ENCODE peak calls at places on chromosomes 11 and 22, in seven cellular contexts. M is neural progenitor cell, L is IMR-90, N is heart left ventricle, F is OCI-LY7, J is heart right ventricle, S is cardiac muscle cell. D is an unnamed sample. For H3K9me3 and H3K36me3, the result is how much of the 10 kb centered on the place peaks cover.

GRCh38 chr11:83037877-83038276 is 33.8 kb downstream of the RAB30 start:
- DNase-seq in L (no peak), M (no peak), F (no peak), N (no peak), J (no peak), S (no peak), D (no peak)

GRCh38 chr22:20315337-20316216 is 4.3 kb downstream of the DGCR6L start:
- DNase-seq in F (no peak), M (peak), N (no peak), J (no peak), L (no peak), S (no peak), D (no peak)

GRCh38 chr11:119861160-119861559 is 132.2 kb upstream of the NECTIN1 start:
- DNase-seq in N (no peak), J (no peak), L (no peak), F (no peak), S (no peak), M (no peak), D (no peak)

GRCh38 chr22:46356496-46357185 is 21.1 kb downstream of the TRMU start:
- DNase-seq in S (no peak), N (peak), J (no peak), F (no peak), L (no peak), M (no peak), D (peak)

GRCh38 chr11:47078751-47079524 is 97.7 kb downstream of the ARFGAP2 start:
- DNase-seq in M (no peak), N (no peak), S (no peak), F (no peak), J (no peak), L (peak), D (no peak)

GRCh38 chr22:42990131-42990838 is 24.7 kb downstream of the PACSIN2 start:
- DNase-seq in M (peak), L (peak), J (no peak), F (no peak), N (no peak), S (no peak), D (peak)

GRCh38 chr22:20249797-20250354 is 18.2 kb downstream of the RTN4R start:
- DNase-seq in M (no peak), S (no peak), N (peak), F (no peak), L (peak), J (no peak), D (peak)

GRCh38 chr22:47288640-47289039 is 526.2 kb downstream of the TBC1D22A start:
- DNase-seq in N (no peak), J (no peak), M (no peak), F (no peak), S (no peak), L (no peak), D (no peak)

GRCh38 chr11:43358308-43358669 is 431 bp upstream of the TTC17 start:
- DNase-seq in N (no peak), F (peak), J (no peak), S (peak), M (no peak), L (no peak), D (no peak)

DNA sequence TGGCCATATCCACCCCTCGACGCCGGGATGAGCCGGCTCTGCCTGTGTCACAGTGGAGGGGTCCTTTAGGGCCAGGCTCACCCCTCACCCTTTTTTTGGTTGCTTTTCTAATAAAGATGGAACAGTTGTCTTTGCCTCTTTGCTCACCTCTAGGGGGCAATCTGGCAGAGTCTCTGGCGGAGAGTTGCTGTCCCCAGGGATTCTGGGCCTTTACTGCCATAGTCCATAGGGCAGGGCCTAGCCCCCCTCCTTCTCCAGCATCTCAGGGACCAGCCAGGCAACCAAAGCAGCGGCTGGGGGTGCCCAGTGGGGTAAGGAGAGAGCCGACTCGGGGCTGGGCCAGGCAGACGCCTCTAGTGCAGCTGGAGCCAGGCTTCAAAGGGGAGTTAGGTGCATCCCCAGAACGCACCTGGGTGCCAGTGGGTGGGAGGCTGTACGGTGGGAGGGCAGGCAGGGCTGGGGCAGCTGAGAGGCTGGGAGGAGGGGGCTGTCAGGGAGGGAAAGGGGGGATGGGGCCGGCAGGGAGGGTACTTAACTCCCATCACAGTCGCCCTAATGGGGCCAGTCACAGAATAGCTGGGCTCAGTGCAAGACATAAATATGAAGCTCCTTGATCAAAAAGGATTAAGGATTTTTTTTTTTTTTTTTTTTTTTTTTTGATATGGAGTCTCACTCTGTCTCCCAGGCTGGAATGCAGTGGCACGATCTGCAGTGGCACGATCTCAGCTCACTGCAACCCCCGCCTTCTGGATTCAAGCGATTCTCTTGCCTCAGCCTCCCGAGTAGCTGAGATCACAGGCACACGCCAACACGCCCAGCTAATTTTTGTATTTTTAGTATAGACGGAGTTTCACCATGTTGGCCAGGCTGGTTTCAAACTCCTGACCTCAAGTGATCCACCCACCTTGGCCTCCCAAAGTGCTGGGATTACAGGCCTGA is 2.5 kb upstream of the SUSD2 start:
- DNase-seq in F (peak), N (no peak), S (no peak), M (peak), J (no peak), L (no peak), D (no peak)
- TF ChIP-seq CTCF in F (peak), N (peak), S (peak), M (peak), J (no peak), L (peak), D (no peak)

GRCh38 chr11:96878299-96879051 is 488.7 kb downstream of the JRKL start:
- DNase-seq in S (no peak), J (no peak), L (no peak), N (no peak), M (no peak), F (no peak), D (no peak)

GRCh38 chr11:96875772-96876171 is 486.0 kb downstream of the JRKL start:
- DNase-seq in S (no peak), F (no peak), N (no peak), J (no peak), L (no peak), M (no peak), D (no peak)
- H3K9me3 ChIP-seq in S (under half), F (under half), N (under half), J (under half), L (under half), M (under half), D (under half)

GRCh38 chr11:201936-202335 is 5.3 kb downstream of the BET1L start:
- DNase-seq in F (no peak), S (no peak), J (no peak), L (no peak), N (no peak), M (no peak), D (no peak)

GRCh38 chr11:203945-204586 is 3.1 kb downstream of the BET1L start:
- DNase-seq in F (no peak), M (no peak), J (no peak), S (no peak), L (no peak), N (no peak), D (no peak)

GRCh38 chr11:200224-201003 is 6.8 kb downstream of the BET1L start:
- DNase-seq in L (no peak), S (no peak), F (no peak), N (no peak), J (no peak), M (no peak), D (no peak)

GRCh38 chr11:203056-203944 is 3.9 kb downstream of the BET1L start:
- DNase-seq in M (no peak), N (no peak), L (no peak), S (no peak), J (no peak), F (no peak), D (no peak)

DNA sequence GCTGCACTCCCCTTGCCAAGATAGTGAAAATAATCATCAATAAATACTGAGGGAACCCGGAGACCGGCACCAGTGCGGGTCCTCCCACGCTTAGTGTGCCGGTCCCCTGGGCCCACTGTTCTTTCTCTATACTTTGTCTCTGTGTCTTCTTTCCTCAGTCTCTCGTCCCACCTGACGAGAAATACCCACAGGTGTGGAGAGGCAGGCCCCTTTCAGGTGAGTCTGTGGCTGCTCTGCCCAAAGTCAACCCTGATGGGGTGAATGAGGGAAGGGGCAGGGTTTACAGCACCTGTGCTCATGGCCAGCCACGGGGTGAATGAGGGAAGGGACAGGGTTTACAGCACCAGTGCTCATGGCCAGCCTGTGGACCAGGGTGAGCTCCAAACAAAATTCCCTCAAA is 4.7 kb downstream of the BET1L start:
- DNase-seq in F (no peak), S (no peak), J (no peak), N (no peak), L (no peak), M (no peak), D (no peak)
- H3K36me3 ChIP-seq in F (under half), S (under half), J (under half), N (under half), L (under half), M (under half), D (under half)

GRCh38 chr11:62324738-62325556 is 12.3 kb upstream of the ASRGL1 start:
- DNase-seq in N (no peak), M (peak), F (peak), J (peak), L (peak), S (peak), D (no peak)
- TF ChIP-seq CTCF in N (peak), M (peak), F (peak), J (peak), L (peak), S (peak), D (peak)

GRCh38 chr22:16781074-16781763 is 44.0 kb downstream of the XKR3 start:
- DNase-seq in J (no peak), S (no peak), N (no peak), M (no peak), L (no peak), F (no peak), D (no peak)

GRCh38 chr22:16781764-16782329 is 43.4 kb downstream of the XKR3 start:
- DNase-seq in L (no peak), M (no peak), N (no peak), F (no peak), S (no peak), J (no peak), D (no peak)

GRCh38 chr22:16783453-16783852 is 41.8 kb downstream of the XKR3 start:
- DNase-seq in M (no peak), N (no peak), S (no peak), J (no peak), L (no peak), F (no peak), D (no peak)

DNA sequence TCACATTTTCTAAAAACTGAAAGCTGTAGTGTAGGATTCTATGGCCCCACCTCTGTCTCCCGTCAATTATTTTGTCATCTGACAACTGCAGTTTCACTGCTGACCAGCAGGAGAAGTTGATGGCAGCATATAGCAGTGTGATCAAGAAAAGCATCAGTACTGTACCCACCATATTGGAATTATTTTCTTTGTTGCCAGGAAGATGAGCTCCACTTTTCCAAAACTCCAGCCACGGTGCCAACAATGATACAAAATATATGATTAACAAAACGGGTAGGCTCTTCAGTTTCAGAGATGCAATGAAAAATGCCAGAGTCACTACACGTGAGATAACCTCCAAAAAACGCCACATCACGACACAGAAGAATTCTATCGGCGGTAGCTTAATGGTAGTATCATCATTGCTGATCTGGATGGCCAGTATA is 41.3 kb downstream of the XKR3 start:
- DNase-seq in S (no peak), M (peak), N (no peak), L (no peak), J (no peak), F (peak), D (no peak)
- H3K9me3 ChIP-seq in S (under half), M (under half), N (under half), L (under half), J (under half), F (under half), D (under half)

D was measured in psoas muscle.